ENCODE peak calls at places on chromosomes 7 and 10, in six cellular contexts. One of them, this sample, is unnamed.

GRCh38 chr7:20075992-20076813 is 141.0 kb downstream of the MACC1 start:
- DNase-seq in endothelial cell of umbilical vein: no peak
- DNase-seq in K562: no peak
- DNase-seq in H1: no peak
- DNase-seq in HepG2: no peak
- DNase-seq in A549: no peak
- DNase-seq in this sample: no peak

GRCh38 chr7:2641406-2642393 is 9.9 kb downstream of the TTYH3 start:
- DNase-seq in HepG2: peak
- DNase-seq in K562: no peak
- DNase-seq in A549: no peak
- DNase-seq in endothelial cell of umbilical vein: peak
- DNase-seq in H1: peak
- DNase-seq in this sample: peak

GRCh38 chr10:132346806-132347205 is 14.8 kb downstream of the LRRC27 start:
- DNase-seq in H1: no peak
- DNase-seq in A549: no peak
- DNase-seq in K562: no peak
- DNase-seq in HepG2: no peak
- DNase-seq in endothelial cell of umbilical vein: no peak
- DNase-seq in this sample: no peak

GRCh38 chr7:76202666-76203030 is 952 bp downstream of the SRRM3 start:
- DNase-seq in A549: no peak
- DNase-seq in endothelial cell of umbilical vein: no peak
- DNase-seq in HepG2: no peak
- DNase-seq in K562: no peak
- DNase-seq in H1: no peak
- DNase-seq in this sample: no peak

GRCh38 chr10:98555011-98555619 is 108.4 kb upstream of the HPS1 start:
- DNase-seq in endothelial cell of umbilical vein: peak
- DNase-seq in HepG2: no peak
- DNase-seq in A549: no peak
- DNase-seq in K562: no peak
- DNase-seq in H1: no peak
- DNase-seq in this sample: no peak

GRCh38 chr10:43931308-43931930 is 282.7 kb upstream of the ZNF32 start:
- DNase-seq in HepG2: no peak
- DNase-seq in A549: no peak
- DNase-seq in H1: no peak
- DNase-seq in endothelial cell of umbilical vein: no peak
- DNase-seq in K562: no peak
- DNase-seq in this sample: no peak

GRCh38 chr10:122054046-122055025 is 65.4 kb downstream of the TACC2 start:
- DNase-seq in H1: peak
- DNase-seq in K562: peak
- DNase-seq in HepG2: peak
- DNase-seq in A549: peak
- DNase-seq in endothelial cell of umbilical vein: peak
- DNase-seq in this sample: peak

GRCh38 chr7:158723266-158723665 is 18.7 kb upstream of the NCAPG2 start:
- DNase-seq in endothelial cell of umbilical vein: no peak
- DNase-seq in HepG2: no peak
- DNase-seq in A549: no peak
- DNase-seq in K562: no peak
- DNase-seq in H1: peak
- DNase-seq in this sample: no peak

GRCh38 chr10:49433069-49433468 is 37.2 kb upstream of the DRGX start:
- DNase-seq in A549: no peak
- DNase-seq in H1: no peak
- DNase-seq in endothelial cell of umbilical vein: no peak
- DNase-seq in HepG2: no peak
- DNase-seq in K562: no peak
- DNase-seq in this sample: no peak

GRCh38 chr10:99673492-99673891 is 14.2 kb downstream of the ENTPD7 start:
- DNase-seq in A549: no peak
- DNase-seq in H1: no peak
- DNase-seq in K562: no peak
- DNase-seq in endothelial cell of umbilical vein: no peak
- DNase-seq in HepG2: peak
- DNase-seq in this sample: no peak

GRCh38 chr10:18060217-18060616 is 80.0 kb upstream of the CACNB2 start:
- DNase-seq in A549: no peak
- DNase-seq in K562: no peak
- DNase-seq in endothelial cell of umbilical vein: no peak
- DNase-seq in H1: no peak
- DNase-seq in HepG2: no peak
- DNase-seq in this sample: no peak

GRCh38 chr7:159046300-159046699 is 98.4 kb downstream of the VIPR2 start:
- DNase-seq in H1: peak
- DNase-seq in A549: no peak
- DNase-seq in HepG2: no peak
- DNase-seq in endothelial cell of umbilical vein: no peak
- DNase-seq in K562: no peak
- DNase-seq in this sample: no peak

GRCh38 chr10:46220872-46221538 is 65.8 kb upstream of the ANTXRL start:
- DNase-seq in H1: no peak
- DNase-seq in K562: peak
- DNase-seq in endothelial cell of umbilical vein: no peak
- DNase-seq in HepG2: peak
- DNase-seq in A549: peak
- DNase-seq in this sample: no peak

GRCh38 chr7:25653412-25653811 is 425.1 kb upstream of the NPVF start:
- DNase-seq in H1: no peak
- DNase-seq in endothelial cell of umbilical vein: no peak
- DNase-seq in HepG2: no peak
- DNase-seq in K562: no peak
- DNase-seq in A549: no peak
- DNase-seq in this sample: no peak

GRCh38 chr7:27605689-27606269 is 56.9 kb downstream of the HIBADH start:
- DNase-seq in HepG2: peak
- DNase-seq in A549: peak
- DNase-seq in K562: no peak
- DNase-seq in H1: no peak
- DNase-seq in endothelial cell of umbilical vein: peak
- DNase-seq in this sample: no peak

GRCh38 chr10:60282771-60283353 is 106.8 kb downstream of the ANK3 start:
- DNase-seq in A549: peak
- DNase-seq in K562: peak
- DNase-seq in H1: no peak
- DNase-seq in HepG2: peak
- DNase-seq in endothelial cell of umbilical vein: peak
- DNase-seq in this sample: no peak

GRCh38 chr7:140674899-140675701 is 2.4 kb downstream of the ADCK2 start:
- DNase-seq in H1: no peak
- DNase-seq in endothelial cell of umbilical vein: peak
- DNase-seq in K562: peak
- DNase-seq in A549: peak
- DNase-seq in HepG2: peak
- DNase-seq in this sample: no peak

GRCh38 chr10:125448596-125448995 is 234.4 kb downstream of the TEX36 start:
- DNase-seq in endothelial cell of umbilical vein: peak
- DNase-seq in K562: peak
- DNase-seq in H1: peak
- DNase-seq in A549: peak
- DNase-seq in HepG2: peak
- DNase-seq in this sample: peak

GRCh38 chr10:20215547-20216152 is 399.4 kb downstream of the PLXDC2 start:
- DNase-seq in HepG2: no peak
- DNase-seq in A549: no peak
- DNase-seq in K562: no peak
- DNase-seq in endothelial cell of umbilical vein: no peak
- DNase-seq in H1: peak
- DNase-seq in this sample: peak

GRCh38 chr7:159032753-159033472 is 111.8 kb downstream of the VIPR2 start:
- DNase-seq in H1: peak
- DNase-seq in HepG2: no peak
- DNase-seq in A549: no peak
- DNase-seq in K562: no peak
- DNase-seq in endothelial cell of umbilical vein: no peak
- DNase-seq in this sample: no peak

GRCh38 chr10:34813626-34814227 is 1.4 kb downstream of the PARD3 start:
- DNase-seq in A549: peak
- DNase-seq in endothelial cell of umbilical vein: peak
- DNase-seq in K562: no peak
- DNase-seq in HepG2: peak
- DNase-seq in H1: no peak
- DNase-seq in this sample: no peak

GRCh38 chr10:117762126-117762818 is 219.7 kb downstream of the EMX2 start:
- DNase-seq in K562: no peak
- DNase-seq in endothelial cell of umbilical vein: no peak
- DNase-seq in H1: no peak
- DNase-seq in A549: no peak
- DNase-seq in HepG2: no peak
- DNase-seq in this sample: no peak

GRCh38 chr10:28479927-28480326 is 53.0 kb upstream of the WAC start:
- DNase-seq in HepG2: no peak
- DNase-seq in A549: no peak
- DNase-seq in H1: no peak
- DNase-seq in K562: no peak
- DNase-seq in endothelial cell of umbilical vein: no peak
- DNase-seq in this sample: no peak

GRCh38 chr10:28479366-28479765 is 53.6 kb upstream of the WAC start:
- DNase-seq in HepG2: no peak
- DNase-seq in K562: peak
- DNase-seq in H1: no peak
- DNase-seq in endothelial cell of umbilical vein: no peak
- DNase-seq in A549: no peak
- DNase-seq in this sample: no peak

GRCh38 chr10:28481968-28482367 is 51.0 kb upstream of the WAC start:
- DNase-seq in HepG2: no peak
- DNase-seq in K562: no peak
- DNase-seq in endothelial cell of umbilical vein: no peak
- DNase-seq in H1: no peak
- DNase-seq in A549: no peak
- DNase-seq in this sample: no peak

GRCh38 chr10:28480566-28480965 is 52.4 kb upstream of the WAC start:
- DNase-seq in endothelial cell of umbilical vein: no peak
- DNase-seq in K562: no peak
- DNase-seq in HepG2: no peak
- DNase-seq in H1: no peak
- DNase-seq in A549: no peak
- DNase-seq in this sample: no peak
- TF ChIP-seq JUN in endothelial cell of umbilical vein: no peak
- TF ChIP-seq JUN in K562: no peak
- TF ChIP-seq JUN in HepG2: no peak
- TF ChIP-seq JUN in H1: no peak
- TF ChIP-seq JUN in A549: no peak
- TF ChIP-seq JUN in this sample: no peak

DNA sequence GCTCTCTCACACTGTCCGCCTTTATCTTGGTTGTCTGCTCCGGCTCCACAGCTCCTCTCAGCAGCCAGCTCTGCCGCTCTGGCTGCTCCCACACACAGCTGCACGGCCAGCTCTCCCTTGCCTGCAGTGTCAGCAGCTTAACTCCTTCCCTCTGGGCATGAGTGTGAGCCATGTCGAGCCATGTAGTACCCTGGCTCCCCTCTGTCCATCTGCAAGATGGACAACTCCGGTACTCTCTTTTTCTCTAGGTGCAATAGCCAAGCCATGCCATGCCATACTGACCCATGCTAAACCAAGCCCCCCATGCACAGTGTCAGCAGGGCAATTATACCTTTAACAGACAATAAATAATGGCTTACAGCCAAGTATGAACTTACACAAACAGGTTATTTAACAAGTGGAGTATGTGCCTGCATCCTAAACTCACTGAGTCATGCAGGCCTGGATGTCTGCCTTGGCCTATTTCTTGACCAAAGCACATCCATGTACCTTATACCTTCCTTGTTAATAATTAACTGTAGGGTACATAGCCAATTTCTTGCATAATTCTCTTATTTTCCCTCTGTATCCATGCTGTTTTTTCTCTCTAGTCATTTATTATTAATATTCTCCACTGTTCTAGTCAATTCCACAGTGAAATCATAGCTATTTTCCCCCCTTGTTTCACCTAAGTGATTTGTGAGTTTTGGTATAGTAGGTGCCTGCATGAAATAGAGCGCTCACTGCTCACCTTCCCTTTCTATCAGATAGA is 170.9 kb downstream of the CDK14 start:
- DNase-seq in K562: no peak
- DNase-seq in endothelial cell of umbilical vein: no peak
- DNase-seq in HepG2: peak
- DNase-seq in H1: no peak
- DNase-seq in A549: peak
- DNase-seq in this sample: no peak
- TF ChIP-seq JUN in K562: no peak
- TF ChIP-seq JUN in endothelial cell of umbilical vein: no peak
- TF ChIP-seq JUN in HepG2: peak
- TF ChIP-seq JUN in H1: no peak
- TF ChIP-seq JUN in A549: no peak
- TF ChIP-seq JUN in this sample: no peak

DNA sequence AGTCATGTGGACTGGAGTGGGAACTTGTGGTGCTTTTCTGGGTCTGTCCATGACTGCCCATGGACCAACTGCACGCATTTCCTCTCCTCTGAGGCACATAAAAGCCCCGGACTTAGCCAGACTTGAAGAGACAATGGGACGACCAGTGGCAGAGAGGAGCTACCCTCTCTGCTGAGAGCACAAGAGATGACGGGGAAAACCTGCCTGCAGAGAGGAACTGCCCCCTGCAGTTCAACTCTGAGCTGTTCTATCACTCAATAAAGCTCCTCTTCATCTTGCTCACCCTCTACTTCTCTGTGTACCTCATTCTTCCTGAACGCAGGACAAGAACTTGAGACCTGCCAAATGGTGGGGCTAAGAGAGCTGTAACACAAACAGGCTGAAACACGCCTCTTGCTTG is 184.5 kb downstream of the ZNF438 start:
- DNase-seq in endothelial cell of umbilical vein: no peak
- DNase-seq in HepG2: no peak
- DNase-seq in H1: no peak
- DNase-seq in K562: no peak
- DNase-seq in A549: no peak
- DNase-seq in this sample: no peak
- TF ChIP-seq JUN in endothelial cell of umbilical vein: no peak
- TF ChIP-seq JUN in HepG2: no peak
- TF ChIP-seq JUN in H1: no peak
- TF ChIP-seq JUN in K562: no peak
- TF ChIP-seq JUN in A549: no peak
- TF ChIP-seq JUN in this sample: no peak

GRCh38 chr7:24035653-24036414 is 248.2 kb upstream of the NPY start:
- DNase-seq in A549: no peak
- DNase-seq in H1: no peak
- DNase-seq in endothelial cell of umbilical vein: no peak
- DNase-seq in K562: no peak
- DNase-seq in HepG2: no peak
- DNase-seq in this sample: no peak

GRCh38 chr7:24034251-24034650 is 249.7 kb upstream of the NPY start:
- DNase-seq in HepG2: no peak
- DNase-seq in A549: no peak
- DNase-seq in K562: no peak
- DNase-seq in endothelial cell of umbilical vein: no peak
- DNase-seq in H1: no peak
- DNase-seq in this sample: no peak

GRCh38 chr7:24038993-24039392 is 245.0 kb upstream of the NPY start:
- DNase-seq in endothelial cell of umbilical vein: no peak
- DNase-seq in K562: no peak
- DNase-seq in H1: no peak
- DNase-seq in A549: no peak
- DNase-seq in HepG2: no peak
- DNase-seq in this sample: no peak

GRCh38 chr7:24042028-24042427 is 242.0 kb upstream of the NPY start:
- DNase-seq in K562: no peak
- DNase-seq in A549: no peak
- DNase-seq in endothelial cell of umbilical vein: no peak
- DNase-seq in H1: no peak
- DNase-seq in HepG2: no peak
- DNase-seq in this sample: no peak

GRCh38 chr7:24039991-24040390 is 244.0 kb upstream of the NPY start:
- DNase-seq in endothelial cell of umbilical vein: no peak
- DNase-seq in A549: no peak
- DNase-seq in HepG2: no peak
- DNase-seq in H1: no peak
- DNase-seq in K562: no peak
- DNase-seq in this sample: no peak
- TF ChIP-seq JUN in endothelial cell of umbilical vein: no peak
- TF ChIP-seq JUN in A549: no peak
- TF ChIP-seq JUN in HepG2: no peak
- TF ChIP-seq JUN in H1: no peak
- TF ChIP-seq JUN in K562: no peak
- TF ChIP-seq JUN in this sample: no peak

This sample was measured in WTC11.